ENCODE peak calls at places on chromosome 15, in nine cellular contexts. F, R, A, T, D, X, P, I and B are unnamed samples.

GRCh38 chr15:52010633-52011595 is 8.1 kb upstream of the MAPK6 start:
- DNase-seq in F (no peak), R (peak), A (peak), T (no peak), D (no peak), X (peak), P (peak), I (no peak), B (no peak)

GRCh38 chr15:28107111-28107893 is 8.2 kb upstream of the OCA2 start:
- DNase-seq in F (no peak), R (no peak), A (no peak), T (no peak), D (peak), X (no peak), P (no peak), I (no peak), B (no peak)

GRCh38 chr15:72614810-72615532 is 39.5 kb upstream of the GOLGA6B start:
- DNase-seq in F (no peak), R (no peak), A (no peak), T (peak), D (no peak), X (no peak), P (no peak), I (no peak), B (no peak)

GRCh38 chr15:35455201-35455600 is 90.8 kb downstream of the DPH6 start:
- DNase-seq in F (no peak), R (no peak), A (no peak), T (no peak), D (no peak), X (no peak), P (peak), I (no peak), B (no peak)

GRCh38 chr15:37031198-37031597 is 69.2 kb downstream of the MEIS2 start:
- DNase-seq in F (no peak), R (no peak), A (no peak), T (no peak), D (no peak), X (no peak), P (peak), I (no peak), B (no peak)

GRCh38 chr15:67063689-67064606 is 1.5 kb upstream of the SMAD3 start:
- DNase-seq in F (peak), R (no peak), A (peak), T (peak), D (no peak), X (no peak), P (peak), I (no peak), B (no peak)

GRCh38 chr15:101723161-101723873 is 956 bp downstream of the TARS3 start:
- DNase-seq in F (peak), R (no peak), A (no peak), T (no peak), D (no peak), X (no peak), P (peak), I (no peak), B (no peak)

GRCh38 chr15:81977464-81977863 is 68.4 kb downstream of the MEX3B start:
- DNase-seq in F (no peak), R (no peak), A (no peak), T (no peak), D (no peak), X (no peak), P (no peak), I (no peak), B (no peak)

GRCh38 chr15:67690936-67691335 is 134.4 kb upstream of the SKOR1 start:
- DNase-seq in F (no peak), R (no peak), A (no peak), T (no peak), D (no peak), X (no peak), P (peak), I (no peak), B (no peak)

GRCh38 chr15:31084176-31084575 is 17.3 kb downstream of the TRPM1 start:
- DNase-seq in F (no peak), R (no peak), A (no peak), T (no peak), D (no peak), X (no peak), P (no peak), I (no peak), B (no peak)

GRCh38 chr15:23467110-23467600 is 20.1 kb upstream of the GOLGA6L2 start:
- DNase-seq in F (no peak), R (no peak), A (no peak), T (no peak), D (no peak), X (no peak), P (peak), I (no peak), B (peak)

GRCh38 chr15:67180514-67181191 is 73.8 kb downstream of the AAGAB start:
- DNase-seq in F (no peak), R (no peak), A (no peak), T (no peak), D (no peak), X (no peak), P (no peak), I (no peak), B (no peak)

GRCh38 chr15:78950906-78951840 is 6.3 kb upstream of the CTSH start:
- DNase-seq in F (no peak), R (no peak), A (no peak), T (no peak), D (no peak), X (no peak), P (peak), I (no peak), B (peak)

GRCh38 chr15:31405200-31405929 is 78.7 kb downstream of the KLF13 start:
- DNase-seq in F (no peak), R (no peak), A (no peak), T (no peak), D (no peak), X (no peak), P (peak), I (no peak), B (no peak)

GRCh38 chr15:69823223-69823907 is 274.4 kb downstream of the TLE3 start:
- DNase-seq in F (no peak), R (no peak), A (no peak), T (no peak), D (no peak), X (no peak), P (peak), I (no peak), B (peak)

DNA sequence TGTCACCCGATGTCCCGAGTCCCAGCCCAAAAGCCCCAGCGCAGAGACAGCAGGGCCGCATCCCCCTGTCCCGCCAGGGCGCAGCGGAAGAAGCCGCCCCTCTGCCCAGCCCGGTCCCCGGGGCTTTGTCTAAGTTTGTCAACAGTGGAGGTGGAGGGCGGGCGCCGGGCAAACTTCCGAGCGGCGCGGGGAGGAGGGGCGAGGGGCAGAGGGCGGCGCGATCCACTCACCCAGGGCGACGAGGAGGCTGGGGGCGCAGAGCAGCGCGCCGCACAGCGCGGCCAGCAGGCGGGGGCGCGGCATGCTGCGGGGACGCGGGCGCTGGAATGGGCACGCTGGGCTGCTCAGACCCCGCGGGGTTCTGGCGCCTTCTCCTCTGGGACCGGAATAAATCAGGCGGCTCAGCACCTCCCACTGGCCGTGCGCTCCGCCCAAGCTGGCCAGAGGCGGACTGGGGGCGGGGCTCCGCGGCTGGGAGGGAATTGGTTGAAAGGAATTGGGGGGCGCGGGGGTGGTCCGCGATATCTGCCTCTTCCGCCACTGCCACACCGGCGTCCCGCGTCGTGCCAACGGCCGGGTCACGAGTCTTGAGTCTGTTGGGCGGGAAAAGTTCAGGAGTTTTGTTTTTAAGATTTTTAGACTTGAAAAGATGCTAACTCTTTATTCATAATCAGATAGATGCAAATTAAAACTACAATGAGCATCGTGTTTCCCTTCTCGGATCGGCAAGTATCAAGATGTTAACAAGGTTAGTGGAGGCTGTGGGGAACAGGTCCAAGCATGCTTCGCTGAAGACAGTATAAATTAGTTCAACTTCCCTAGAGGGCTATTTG is at the start of gene MFGE8:
- DNase-seq in F (peak), R (peak), A (peak), T (peak), D (peak), X (peak), P (peak), I (peak), B (no peak)
- TF ChIP-seq POLR2A in F (peak), R (no peak), A (no peak), T (peak), D (no peak), X (peak), P (peak), I (peak), B (peak)

GRCh38 chr15:80151576-80151975 is 1.2 kb upstream of the FAH start:
- DNase-seq in F (no peak), R (no peak), A (no peak), T (no peak), D (no peak), X (no peak), P (no peak), I (no peak), B (no peak)

GRCh38 chr15:80153900-80154299 is 1.1 kb downstream of the FAH start:
- DNase-seq in F (no peak), R (no peak), A (no peak), T (no peak), D (no peak), X (no peak), P (peak), I (no peak), B (no peak)

GRCh38 chr15:80154336-80154735 is 1.5 kb downstream of the FAH start:
- DNase-seq in F (no peak), R (no peak), A (no peak), T (peak), D (no peak), X (no peak), P (peak), I (no peak), B (no peak)

GRCh38 chr15:80152180-80152895 is 461 bp upstream of the FAH start:
- DNase-seq in F (peak), R (peak), A (peak), T (peak), D (peak), X (peak), P (peak), I (peak), B (peak)

GRCh38 chr15:80152896-80153876 is at the start of gene FAH:
- DNase-seq in F (peak), R (no peak), A (peak), T (peak), D (peak), X (peak), P (peak), I (no peak), B (peak)
- TF ChIP-seq POLR2A in F (peak), R (no peak), A (no peak), T (peak), D (no peak), X (peak), P (no peak), I (peak), B (peak)

DNA sequence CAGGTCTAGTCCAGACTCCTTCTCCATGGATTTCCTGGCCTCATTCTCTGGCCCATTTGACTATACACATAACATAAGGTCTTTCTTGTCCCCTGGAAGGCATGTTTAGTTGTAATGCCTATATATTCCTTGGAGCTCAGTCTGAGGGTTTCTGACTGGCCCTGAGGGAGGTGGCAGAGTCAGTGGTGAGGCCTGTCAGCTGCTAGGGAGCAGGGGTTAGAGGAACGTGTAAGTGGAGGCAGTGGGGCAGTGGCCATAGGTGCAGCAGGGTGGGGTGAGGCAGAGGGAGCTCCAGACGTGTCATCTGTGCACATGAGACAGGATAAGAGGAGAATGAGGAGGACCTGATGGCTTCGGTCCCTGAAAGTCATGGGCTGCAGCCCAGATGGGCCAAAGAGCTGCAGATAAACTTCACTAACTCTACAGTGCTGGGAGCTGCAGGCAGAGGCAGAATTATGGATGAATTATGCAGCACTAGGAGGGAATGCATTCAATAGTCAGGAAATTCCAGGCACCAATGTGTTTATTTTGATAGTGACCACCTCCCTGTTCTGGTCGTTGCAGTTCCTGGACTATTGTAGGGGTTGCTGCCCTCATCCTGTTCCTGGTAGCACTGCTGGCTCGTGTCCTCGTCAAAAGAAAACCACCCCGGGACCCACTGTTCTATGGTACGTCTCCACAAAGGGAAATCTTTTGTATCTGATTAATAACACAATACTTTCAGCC is 5.0 kb downstream of the TM6SF1 start:
- DNase-seq in F (no peak), R (no peak), A (no peak), T (peak), D (no peak), X (no peak), P (peak), I (no peak), B (no peak)
- TF ChIP-seq POLR2A in F (no peak), R (no peak), A (no peak), T (no peak), D (no peak), X (no peak), P (no peak), I (no peak), B (no peak)

GRCh38 chr15:85584791-85585360 is 204.5 kb downstream of the AKAP13 start:
- DNase-seq in F (no peak), R (no peak), A (no peak), T (no peak), D (no peak), X (no peak), P (no peak), I (no peak), B (no peak)
- TF ChIP-seq POLR2A in F (no peak), R (no peak), A (no peak), T (no peak), D (no peak), X (no peak), P (no peak), I (no peak), B (no peak)

GRCh38 chr15:20643024-20643770 is 101.6 kb upstream of the GOLGA6L6 start:
- DNase-seq in F (no peak), R (no peak), A (no peak), T (no peak), D (no peak), X (no peak), P (no peak), I (no peak), B (no peak)

GRCh38 chr15:20642054-20642767 is 100.6 kb upstream of the GOLGA6L6 start:
- DNase-seq in F (no peak), R (no peak), A (no peak), T (no peak), D (no peak), X (no peak), P (no peak), I (no peak), B (no peak)

GRCh38 chr15:20644896-20645295 is 103.3 kb upstream of the GOLGA6L6 start:
- DNase-seq in F (no peak), R (no peak), A (no peak), T (no peak), D (no peak), X (no peak), P (no peak), I (no peak), B (no peak)

GRCh38 chr15:20645956-20646355 is 104.4 kb upstream of the GOLGA6L6 start:
- DNase-seq in F (peak), R (peak), A (peak), T (peak), D (peak), X (no peak), P (no peak), I (no peak), B (no peak)

DNA sequence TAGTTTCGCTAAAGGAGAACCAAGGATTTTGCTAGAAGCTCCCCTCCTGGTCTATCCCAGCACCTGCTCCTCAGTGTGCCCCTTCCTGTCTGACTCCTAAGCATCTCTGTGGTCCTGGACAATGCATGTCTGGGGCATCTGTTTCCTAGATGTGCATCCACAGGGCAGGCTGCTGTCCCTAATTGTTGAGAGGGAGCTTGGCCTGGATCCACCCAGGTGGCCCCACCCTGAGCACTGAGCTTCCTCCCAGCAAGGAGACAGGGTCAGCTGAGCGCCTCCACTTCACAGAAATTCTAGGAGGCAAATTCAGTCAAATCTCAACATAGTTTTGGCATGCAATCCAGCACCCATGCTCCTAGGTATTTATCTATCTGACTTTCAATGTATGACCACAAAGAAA is 102.4 kb upstream of the GOLGA6L6 start:
- DNase-seq in F (no peak), R (no peak), A (no peak), T (no peak), D (peak), X (no peak), P (no peak), I (no peak), B (no peak)
- TF ChIP-seq POLR2A in F (no peak), R (no peak), A (no peak), T (no peak), D (no peak), X (no peak), P (no peak), I (no peak), B (no peak)

GRCh38 chr15:73927476-73928240 is 1.4 kb downstream of the LOXL1 start:
- DNase-seq in F (peak), R (no peak), A (peak), T (peak), D (peak), X (peak), P (peak), I (peak), B (peak)

GRCh38 chr15:73928241-73928579 is 1.9 kb downstream of the LOXL1 start:
- DNase-seq in F (no peak), R (no peak), A (no peak), T (no peak), D (peak), X (no peak), P (no peak), I (no peak), B (no peak)

GRCh38 chr15:73924258-73924921 is 1.9 kb upstream of the LOXL1 start:
- DNase-seq in F (no peak), R (no peak), A (no peak), T (no peak), D (peak), X (no peak), P (peak), I (peak), B (peak)

GRCh38 chr15:73927003-73927475 is 777 bp downstream of the LOXL1 start:
- DNase-seq in F (peak), R (no peak), A (peak), T (peak), D (peak), X (peak), P (no peak), I (peak), B (no peak)

DNA sequence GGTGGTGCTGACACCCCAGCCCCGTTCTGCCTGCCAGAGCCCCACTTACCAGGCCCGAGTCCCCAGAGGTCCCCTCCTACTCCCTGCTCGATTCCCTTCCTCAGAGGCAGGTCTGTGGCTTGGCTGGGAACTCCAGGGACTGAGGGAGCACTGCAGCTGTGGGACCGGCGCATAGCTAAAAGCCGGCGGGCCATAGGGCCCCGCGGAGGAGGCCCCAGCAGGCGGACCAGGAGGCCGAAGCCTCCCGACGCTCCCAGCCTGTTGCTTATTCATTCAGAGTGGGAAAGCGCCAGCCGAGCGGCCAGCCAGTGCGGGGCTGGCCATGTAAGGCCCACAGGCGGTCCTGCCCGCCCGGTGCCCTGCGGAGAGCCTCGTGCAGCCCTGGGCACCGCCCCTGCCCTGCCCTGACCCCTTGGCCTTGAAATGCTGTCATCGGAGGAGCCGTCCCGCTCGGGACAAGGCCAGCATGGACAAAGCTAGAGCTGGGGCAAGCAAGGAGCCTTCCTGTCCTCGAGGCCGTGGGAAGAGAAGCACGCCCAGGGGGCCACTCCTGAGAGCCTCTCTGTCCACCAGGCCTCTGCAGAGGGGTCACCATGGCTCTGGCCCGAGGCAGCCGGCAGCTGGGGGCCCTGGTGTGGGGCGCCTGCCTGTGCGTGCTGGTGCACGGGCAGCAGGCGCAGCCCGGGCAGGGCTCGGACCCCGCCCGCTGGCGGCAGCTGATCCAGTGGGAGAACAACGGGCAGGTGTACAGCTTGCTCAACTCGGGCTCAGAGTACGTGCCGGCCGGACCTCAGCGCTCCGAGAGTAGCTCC is at the start of gene LOXL1:
- DNase-seq in F (peak), R (no peak), A (peak), T (peak), D (peak), X (no peak), P (peak), I (peak), B (peak)
- TF ChIP-seq POLR2A in F (peak), R (no peak), A (peak), T (peak), D (no peak), X (peak), P (peak), I (peak), B (peak)

GRCh38 chr15:95142441-95142840 is 911.1 kb downstream of the MCTP2 start:
- DNase-seq in F (no peak), R (no peak), A (no peak), T (no peak), D (no peak), X (no peak), P (no peak), I (no peak), B (no peak)
- TF ChIP-seq POLR2A in F (no peak), R (no peak), A (no peak), T (no peak), D (no peak), X (no peak), P (no peak), I (no peak), B (no peak)